ENCODE peak calls at places on chromosomes 6 and 20, in eight cellular contexts. O is BE2C, X is epithelial cell of esophagus, E is GM12891, L is Right ventricle myocardium superior, S is upper lobe of right lung, K is iris pigment epithelial cell, P is head of caudate nucleus. T is an unnamed sample.

GRCh38 chr20:37350655-37351574 is 5.0 kb downstream of the SRC start:
- DNase-seq in E (no peak), X (no peak), L (no peak), O (no peak), K (no peak), P (no peak), S (peak; percentile 20), T (peak; percentile 35)

GRCh38 chr6:68968301-68968649 is 333.2 kb downstream of the ADGRB3 start:
- DNase-seq in K (no peak), X (no peak), E (no peak), L (no peak), O (no peak), S (no peak), P (no peak), T (no peak)

GRCh38 chr6:96940322-96940721 is 15.8 kb downstream of the KLHL32 start:
- DNase-seq in O (no peak), L (no peak), P (no peak), S (no peak), E (no peak), X (peak; percentile 10), K (no peak), T (no peak)

GRCh38 chr6:45630314-45630713 is 252.6 kb upstream of the SUPT3H start:
- DNase-seq in L (no peak), S (no peak), P (no peak), K (no peak), E (no peak), O (no peak), X (no peak), T (peak; percentile 45)

GRCh38 chr6:72788188-72788587 is 166.3 kb downstream of the KCNQ5 start:
- DNase-seq in X (peak; percentile 91), E (no peak), L (no peak), P (no peak), K (peak; percentile 77), O (no peak), S (no peak), T (peak; percentile 62)

GRCh38 chr20:20710847-20711315 is 1.6 kb downstream of the RALGAPA2 start:
- DNase-seq in P (no peak), O (no peak), X (peak; percentile 84), K (no peak), L (no peak), S (no peak), E (no peak), T (no peak)

GRCh38 chr20:61324906-61325305 is 72.8 kb downstream of the CDH4 start:
- DNase-seq in E (no peak), K (no peak), P (no peak), X (no peak), L (no peak), O (no peak), S (no peak), T (no peak)

GRCh38 chr6:169931223-169931760 is 179.9 kb downstream of the ERMARD start:
- DNase-seq in P (no peak), E (no peak), X (no peak), O (no peak), L (no peak), S (no peak), K (no peak), T (no peak)

GRCh38 chr20:24686156-24686555 is 216.7 kb downstream of the SYNDIG1 start:
- DNase-seq in X (no peak), S (peak; percentile 21), E (no peak), L (no peak), O (no peak), K (no peak), P (peak; percentile 2), T (no peak)

GRCh38 chr20:48945840-48946514 is 24.5 kb downstream of the ARFGEF2 start:
- DNase-seq in L (no peak), P (no peak), K (peak; percentile 48), X (peak; percentile 93), O (no peak), E (no peak), S (no peak), T (peak; percentile 30)

GRCh38 chr6:1817033-1817761 is 207.5 kb downstream of the FOXC1 start:
- DNase-seq in X (no peak), L (no peak), K (peak; percentile 58), P (no peak), S (no peak), O (no peak), E (no peak), T (peak; percentile 59)

GRCh38 chr20:17809714-17810631 is 110.2 kb downstream of the BANF2 start:
- DNase-seq in K (no peak), P (no peak), L (no peak), S (no peak), E (no peak), O (no peak), X (peak; percentile 7), T (peak; percentile 69)

GRCh38 chr6:34589633-34590139 is 33.6 kb upstream of the SPDEF start:
- DNase-seq in L (no peak), S (no peak), P (no peak), K (no peak), X (no peak), O (no peak), E (no peak), T (no peak)

GRCh38 chr6:140768133-140768532 is 1364.6 kb upstream of the GJE1 start:
- DNase-seq in L (no peak), K (no peak), O (no peak), S (no peak), P (no peak), E (no peak), X (no peak), T (no peak)

GRCh38 chr6:28747083-28747630 is 176.6 kb downstream of the TRIM27 start:
- DNase-seq in L (no peak), E (no peak), K (no peak), S (no peak), P (no peak), O (peak; percentile 19), X (no peak), T (no peak)

GRCh38 chr6:164085552-164086325 is 671.2 kb downstream of the QKI start:
- DNase-seq in O (no peak), X (no peak), E (no peak), S (no peak), P (peak; percentile 91), L (peak; percentile 92), K (peak; percentile 9), T (peak; percentile 85)

GRCh38 chr6:139801571-139802321 is 427.3 kb upstream of the CITED2 start:
- DNase-seq in K (peak; percentile 54), L (no peak), S (no peak), X (peak; percentile 51), P (no peak), O (no peak), E (no peak), T (peak; percentile 9)

GRCh38 chr6:105330364-105330763 is 72.5 kb downstream of the PREP start:
- DNase-seq in P (no peak), E (no peak), X (no peak), O (no peak), K (no peak), L (no peak), S (no peak), T (no peak)

GRCh38 chr6:83424392-83425018 is 6.3 kb downstream of the ME1 start:
- DNase-seq in X (no peak), L (no peak), E (no peak), O (no peak), S (no peak), P (no peak), K (no peak), T (no peak)

GRCh38 chr6:148238713-148239112 is 103.9 kb upstream of the SASH1 start:
- DNase-seq in K (no peak), S (no peak), L (no peak), E (no peak), X (no peak), O (no peak), P (no peak), T (no peak)